ENCODE peak calls at places on chromosomes 13 and 19, in six cellular contexts. Y, N, J, I, S and O are unnamed samples.
A peak's percentile ranks its signal among the peaks of the same experiment; 100 is the strongest.

GRCh38 chr19:8641908-8642547 is 11.6 kb downstream of the NFILZ start:
- DNase-seq in Y (peak; percentile 79), N (no peak), J (peak; percentile 33), I (peak; percentile 65), S (no peak), O (peak; percentile 27)

GRCh38 chr19:49193822-49194394 is 36.3 kb downstream of the TRPM4 start:
- DNase-seq in Y (no peak), N (no peak), J (no peak), I (no peak), S (no peak), O (no peak)

GRCh38 chr19:400976-401835 is 7.7 kb downstream of the C2CD4C start:
- DNase-seq in Y (no peak), N (no peak), J (no peak), I (no peak), S (no peak), O (no peak)

GRCh38 chr13:39688278-39688677 is 32.8 kb downstream of the COG6 start:
- DNase-seq in Y (no peak), N (no peak), J (no peak), I (no peak), S (no peak), O (no peak)

GRCh38 chr19:13978306-13978705 is 26.0 kb downstream of the DCAF15 start:
- DNase-seq in Y (peak; percentile 77), N (no peak), J (peak; percentile 82), I (no peak), S (peak; percentile 89), O (peak; percentile 57)

GRCh38 chr19:10404888-10405808 is 1.8 kb upstream of the CDC37 start:
- DNase-seq in Y (no peak), N (no peak), J (no peak), I (no peak), S (no peak), O (no peak)

GRCh38 chr13:43786766-43787517 is at the start of gene ENOX1:
- DNase-seq in Y (peak; percentile 84), N (no peak), J (peak; percentile 32), I (peak; percentile 74), S (peak; percentile 78), O (peak; percentile 28)

GRCh38 chr13:75312884-75313520 is 169.0 kb downstream of the TBC1D4 start:
- DNase-seq in Y (no peak), N (no peak), J (no peak), I (no peak), S (no peak), O (no peak)

GRCh38 chr19:49801966-49802661 is 11.0 kb downstream of the FUZ start:
- DNase-seq in Y (peak; percentile 93), N (no peak), J (peak; percentile 97), I (peak; percentile 86), S (peak; percentile 91), O (no peak)

GRCh38 chr13:20567881-20568528 is 1.0 kb downstream of the IFT88 start:
- DNase-seq in Y (no peak), N (no peak), J (peak; percentile 6), I (no peak), S (no peak), O (no peak)

GRCh38 chr13:99468971-99469545 is 32.2 kb upstream of the TM9SF2 start:
- DNase-seq in Y (peak; percentile 14), N (no peak), J (no peak), I (no peak), S (no peak), O (no peak)

GRCh38 chr19:27833031-27833430 is 1379.9 kb downstream of the UQCRFS1 start:
- DNase-seq in Y (no peak), N (no peak), J (no peak), I (no peak), S (no peak), O (peak; percentile 36)

GRCh38 chr13:71831716-71832115 is 35.3 kb downstream of the DACH1 start:
- DNase-seq in Y (no peak), N (no peak), J (peak; percentile 3), I (no peak), S (no peak), O (no peak)

GRCh38 chr13:33745370-33746324 is 72.3 kb upstream of the RFC3 start:
- DNase-seq in Y (no peak), N (no peak), J (no peak), I (no peak), S (no peak), O (no peak)

GRCh38 chr19:41408256-41408655 is 10.6 kb downstream of the BCKDHA start:
- DNase-seq in Y (no peak), N (no peak), J (no peak), I (no peak), S (no peak), O (no peak)

GRCh38 chr19:41999071-41999877 is 5.2 kb upstream of the ATP1A3 start:
- DNase-seq in Y (no peak), N (no peak), J (no peak), I (no peak), S (no peak), O (no peak)

GRCh38 chr13:55783841-55784240 is 1356.9 kb upstream of the PRR20A start:
- DNase-seq in Y (no peak), N (no peak), J (no peak), I (no peak), S (no peak), O (no peak)

GRCh38 chr13:81017525-81018152 is 676.7 kb upstream of the SPRY2 start:
- DNase-seq in Y (peak; percentile 70), N (peak; percentile 2), J (no peak), I (peak; percentile 25), S (no peak), O (peak; percentile 26)

GRCh38 chr19:18754501-18754900 is 36.6 kb downstream of the COMP start:
- DNase-seq in Y (peak; percentile 57), N (no peak), J (no peak), I (no peak), S (no peak), O (no peak)

GRCh38 chr19:34428549-34429285 is 536 bp downstream of the UBA2 start:
- DNase-seq in Y (peak; percentile 46), N (no peak), J (peak; percentile 68), I (peak; percentile 17), S (peak; percentile 51), O (peak; percentile 47)

GRCh38 chr19:36331353-36332228 is 47.4 kb downstream of the ZFP14 start:
- DNase-seq in Y (peak; percentile 96), N (peak; percentile 83), J (peak; percentile 91), I (peak; percentile 94), S (peak; percentile 80), O (peak; percentile 92)

GRCh38 chr13:59099182-59099950 is 1064.4 kb downstream of the DIAPH3 start:
- DNase-seq in Y (no peak), N (no peak), J (no peak), I (peak; percentile 69), S (no peak), O (no peak)

DNA sequence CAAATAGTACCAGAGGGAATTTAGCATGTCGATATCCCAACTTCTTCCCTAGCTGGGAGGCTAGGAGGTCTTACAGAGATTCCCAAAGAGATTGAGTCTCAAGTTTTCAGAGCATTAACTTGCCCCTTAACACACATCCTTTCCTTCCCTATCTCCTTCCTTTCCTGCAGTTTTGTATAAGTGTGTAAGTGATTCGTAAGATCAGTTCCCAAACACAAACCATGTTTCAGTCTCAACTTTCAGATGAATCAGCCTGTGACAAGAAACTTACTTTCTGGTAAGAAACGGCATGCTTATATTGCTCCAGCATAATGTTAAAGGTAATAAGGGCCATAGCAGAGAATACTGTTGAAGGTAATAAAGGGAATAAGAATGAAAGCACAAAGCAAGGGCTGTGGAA is 472.2 kb downstream of the LIG4 start:
- DNase-seq in Y (peak; percentile 1), N (no peak), J (no peak), I (peak; percentile 77), S (no peak), O (no peak)
- TF ChIP-seq CTCF in Y (no peak), N (no peak), J (no peak), I (no peak), S (no peak), O (no peak)

GRCh38 chr13:61685683-61686013 is 270.0 kb upstream of the PCDH20 start:
- DNase-seq in Y (no peak), N (no peak), J (no peak), I (no peak), S (no peak), O (no peak)
- TF ChIP-seq CTCF in Y (no peak), N (no peak), J (no peak), I (no peak), S (no peak), O (no peak)

GRCh38 chr13:86729206-86729605 is 930.0 kb upstream of the SLITRK6 start:
- DNase-seq in Y (no peak), N (no peak), J (no peak), I (no peak), S (no peak), O (no peak)

GRCh38 chr13:86725105-86725504 is 925.9 kb upstream of the SLITRK6 start:
- DNase-seq in Y (no peak), N (no peak), J (no peak), I (no peak), S (no peak), O (no peak)
- TF ChIP-seq CTCF in Y (no peak), N (no peak), J (no peak), I (no peak), S (no peak), O (no peak)

DNA sequence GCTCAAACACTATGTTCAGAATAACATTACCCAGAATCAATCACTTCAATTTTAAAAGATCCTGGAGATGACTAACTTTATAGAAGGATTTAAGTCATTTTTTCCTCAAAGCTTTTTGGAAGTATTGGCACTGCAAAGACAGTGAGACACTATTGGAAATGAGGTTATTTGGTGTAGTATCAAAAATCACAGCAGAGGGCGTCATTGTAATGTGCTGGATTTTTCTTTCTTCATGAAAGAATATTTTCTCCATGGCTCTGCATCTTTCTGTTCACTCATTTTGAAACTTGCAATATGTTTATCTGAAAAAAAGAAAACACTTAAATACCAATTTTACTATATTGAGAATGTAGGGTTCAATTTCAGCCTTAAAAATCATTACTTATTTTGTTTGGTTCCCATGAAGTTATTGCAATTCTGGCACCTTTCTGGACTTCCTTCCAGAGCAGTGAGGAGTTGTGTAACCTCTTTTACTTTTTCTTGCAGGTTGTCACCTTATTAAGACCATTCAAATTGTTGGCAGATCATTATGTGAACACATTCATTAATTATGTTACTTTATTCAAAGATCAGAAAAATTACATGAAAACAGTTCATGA is 3.7 kb upstream of the CSNK1A1L start:
- DNase-seq in Y (peak; percentile 74), N (no peak), J (no peak), I (peak; percentile 62), S (no peak), O (peak; percentile 8)
- TF ChIP-seq CTCF in Y (peak; percentile 62), N (peak; percentile 63), J (no peak), I (peak; percentile 89), S (peak; percentile 84), O (peak; percentile 83)

DNA sequence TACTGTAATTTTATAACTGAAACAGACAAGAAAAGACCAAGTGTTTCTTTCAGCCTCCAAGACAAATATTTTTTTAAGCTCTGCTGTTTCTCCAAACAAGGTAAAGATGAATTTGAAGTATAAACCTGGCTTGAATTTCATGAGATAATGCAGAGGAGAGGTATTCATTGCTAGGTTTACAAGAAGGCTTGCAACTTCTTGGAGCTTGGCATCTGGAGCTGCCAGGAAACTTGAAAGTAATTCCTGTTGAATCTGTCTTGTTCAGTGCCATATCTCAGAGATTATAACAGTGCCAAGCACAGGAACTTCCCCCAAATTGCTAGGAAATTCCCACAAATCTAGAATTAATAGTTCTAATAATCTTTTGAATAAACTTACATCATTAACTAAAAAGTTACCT is 70.9 kb downstream of the CDK8 start:
- DNase-seq in Y (no peak), N (no peak), J (no peak), I (peak; percentile 13), S (no peak), O (no peak)
- TF ChIP-seq CTCF in Y (no peak), N (no peak), J (no peak), I (no peak), S (no peak), O (no peak)